ENCODE peak calls at places on chromosome 10, in four cellular contexts. F, N, Q and D are unnamed samples.

GRCh38 chr10:18455086-18455884 is 196.1 kb downstream of the NSUN6 start:
- DNase-seq in F (no peak), N (no peak), Q (no peak), D (peak; percentile 8)

GRCh38 chr10:84534168-84534567 is 205.8 kb downstream of the CCSER2 start:
- DNase-seq in F (no peak), N (no peak), Q (no peak), D (no peak)

GRCh38 chr10:13550813-13551212 is 22.0 kb upstream of the BEND7 start:
- DNase-seq in F (no peak), N (no peak), Q (no peak), D (no peak)

GRCh38 chr10:95560288-95561199 is 627 bp downstream of the SORBS1 start:
- DNase-seq in F (peak; percentile 27), N (peak; percentile 38), Q (peak; percentile 47), D (no peak)

GRCh38 chr10:5035356-5035755 is 31.7 kb upstream of the AKR1C2 start:
- DNase-seq in F (no peak), N (no peak), Q (no peak), D (peak; percentile 64)

GRCh38 chr10:116125180-116125579 is 147.8 kb downstream of the GFRA1 start:
- DNase-seq in F (no peak), N (no peak), Q (no peak), D (peak; percentile 80)

GRCh38 chr10:76429331-76429625 is 997.9 kb downstream of the LRMDA start:
- DNase-seq in F (no peak), N (no peak), Q (no peak), D (no peak)

GRCh38 chr10:51422311-51423120 is 276.9 kb downstream of the CSTF2T start:
- DNase-seq in F (peak; percentile 73), N (peak; percentile 64), Q (peak; percentile 15), D (no peak)

GRCh38 chr10:90148121-90148855 is 446.9 kb downstream of the KIF20B start:
- DNase-seq in F (peak; percentile 80), N (peak; percentile 14), Q (peak; percentile 86), D (no peak)

GRCh38 chr10:20443094-20443493 is 454.0 kb downstream of the NEBL start:
- DNase-seq in F (no peak), N (no peak), Q (no peak), D (no peak)

GRCh38 chr10:103630156-103630555 is 136.7 kb downstream of the NEURL1 start:
- DNase-seq in F (peak; percentile 36), N (no peak), Q (no peak), D (no peak)

GRCh38 chr10:31197886-31198285 is 121.1 kb upstream of the ZEB1 start:
- DNase-seq in F (peak; percentile 45), N (no peak), Q (peak; percentile 8), D (no peak)

GRCh38 chr10:103192451-103193106 is 493 bp downstream of the NT5C2 start:
- DNase-seq in F (peak; percentile 77), N (peak; percentile 65), Q (peak; percentile 72), D (peak; percentile 90)

GRCh38 chr10:10869592-10869991 is 148.1 kb upstream of the CELF2 start:
- DNase-seq in F (no peak), N (no peak), Q (peak; percentile 72), D (no peak)

GRCh38 chr10:132096223-132096622 is 30.5 kb downstream of the JAKMIP3 start:
- DNase-seq in F (peak; percentile 33), N (peak; percentile 48), Q (peak; percentile 22), D (no peak)

GRCh38 chr10:46291817-46292572 is 5.2 kb downstream of the ANTXRL start:
- DNase-seq in F (no peak), N (no peak), Q (no peak), D (no peak)

GRCh38 chr10:10642741-10643280 is 374.9 kb upstream of the CELF2 start:
- DNase-seq in F (peak; percentile 23), N (no peak), Q (peak; percentile 4), D (no peak)

GRCh38 chr10:19209319-19209718 is 160.7 kb downstream of the MALRD1 start:
- DNase-seq in F (no peak), N (no peak), Q (no peak), D (no peak)

GRCh38 chr10:12587408-12587807 is 238.1 kb downstream of the CAMK1D start:
- DNase-seq in F (no peak), N (no peak), Q (no peak), D (no peak)

GRCh38 chr10:19730071-19730470 is 86.2 kb upstream of the PLXDC2 start:
- DNase-seq in F (peak; percentile 85), N (no peak), Q (peak; percentile 85), D (no peak)

GRCh38 chr10:49365275-49365674 is 30.6 kb downstream of the DRGX start:
- DNase-seq in F (no peak), N (no peak), Q (no peak), D (no peak)

GRCh38 chr10:11270135-11270857 is 252.6 kb downstream of the CELF2 start:
- DNase-seq in F (peak; percentile 48), N (peak; percentile 84), Q (peak; percentile 30), D (peak; percentile 89)

GRCh38 chr10:88835095-88835909 is 16.3 kb downstream of the ANKRD22 start:
- DNase-seq in F (peak; percentile 87), N (peak; percentile 80), Q (peak; percentile 67), D (peak; percentile 92)

GRCh38 chr10:2920638-2921037 is 146.7 kb upstream of the PFKP start:
- DNase-seq in F (no peak), N (no peak), Q (no peak), D (peak; percentile 51)
- TF ChIP-seq CTCF in F (no peak), N (no peak), Q (no peak), D (no peak)

GRCh38 chr10:61682323-61682722 is 19.6 kb downstream of the CABCOCO1 start:
- DNase-seq in F (no peak), N (no peak), Q (no peak), D (no peak)
- TF ChIP-seq CTCF in F (no peak), N (no peak), Q (no peak), D (no peak)

GRCh38 chr10:79178614-79179403 is 110.0 kb downstream of the ZMIZ1 start:
- DNase-seq in F (peak; percentile 88), N (no peak), Q (peak; percentile 91), D (no peak)
- TF ChIP-seq CTCF in F (no peak), N (no peak), Q (no peak), D (no peak)

DNA sequence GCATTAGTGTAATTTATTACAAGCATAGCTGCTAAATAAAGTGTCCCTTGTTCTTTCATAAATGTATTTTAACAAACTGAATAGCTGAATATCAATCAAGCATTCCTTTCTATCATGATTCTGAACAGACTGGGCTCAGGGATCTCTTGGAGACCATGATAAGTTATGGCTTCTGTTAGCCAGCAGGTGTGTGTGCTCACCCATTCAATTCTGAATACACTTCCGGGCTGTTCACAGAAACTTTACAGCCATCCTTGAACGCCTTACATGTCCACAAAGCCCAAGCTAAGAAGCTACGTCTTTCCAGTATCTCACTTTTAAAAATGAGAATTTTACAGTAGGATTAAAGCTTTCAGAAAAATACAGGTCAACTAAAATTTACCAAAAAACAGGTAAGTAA is 115.1 kb downstream of the SVIL start:
- DNase-seq in F (no peak), N (no peak), Q (no peak), D (no peak)
- TF ChIP-seq CTCF in F (no peak), N (no peak), Q (no peak), D (no peak)

DNA sequence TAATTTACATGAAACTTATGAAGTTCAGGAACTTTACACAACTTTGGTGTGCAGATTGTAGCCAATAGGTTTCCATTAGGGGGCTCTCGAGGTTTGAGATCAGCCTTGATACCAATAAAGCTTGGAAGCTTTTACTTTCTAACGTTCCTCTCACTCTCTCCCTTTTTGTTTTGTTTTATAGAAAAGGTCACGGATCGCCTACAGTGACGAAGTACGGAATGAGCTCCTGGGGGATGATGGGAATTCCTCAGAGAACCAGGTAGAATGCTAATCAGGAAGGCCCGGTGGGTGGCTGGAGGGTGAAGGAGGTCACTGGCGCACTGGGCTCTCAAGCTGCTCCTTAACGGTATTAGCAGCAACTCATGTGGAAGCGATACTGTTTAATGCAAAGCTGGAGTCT is 79.9 kb downstream of the VTI1A start:
- DNase-seq in F (peak; percentile 9), N (no peak), Q (no peak), D (no peak)
- TF ChIP-seq CTCF in F (no peak), N (no peak), Q (peak; percentile 7), D (peak; percentile 11)

GRCh38 chr10:117431160-117431559 is 55.9 kb upstream of the PDZD8 start:
- DNase-seq in F (peak; percentile 76), N (no peak), Q (no peak), D (no peak)
- TF ChIP-seq CTCF in F (peak; percentile 55), N (no peak), Q (no peak), D (peak; percentile 21)

GRCh38 chr10:62414359-62414758 is 40.2 kb downstream of the ZNF365 start:
- DNase-seq in F (no peak), N (no peak), Q (no peak), D (no peak)
- TF ChIP-seq CTCF in F (no peak), N (peak; percentile 31), Q (peak; percentile 15), D (peak; percentile 22)

GRCh38 chr10:70480254-70480861 is 1.8 kb downstream of the PALD1 start:
- DNase-seq in F (no peak), N (no peak), Q (no peak), D (no peak)

GRCh38 chr10:70478191-70479160 is at the start of gene PALD1:
- DNase-seq in F (peak; percentile 14), N (peak; percentile 51), Q (peak; percentile 39), D (no peak)

GRCh38 chr10:70477661-70478162 is 855 bp upstream of the PALD1 start:
- DNase-seq in F (no peak), N (peak; percentile 66), Q (no peak), D (no peak)

GRCh38 chr10:70479626-70480253 is 1.2 kb downstream of the PALD1 start:
- DNase-seq in F (no peak), N (no peak), Q (no peak), D (no peak)

DNA sequence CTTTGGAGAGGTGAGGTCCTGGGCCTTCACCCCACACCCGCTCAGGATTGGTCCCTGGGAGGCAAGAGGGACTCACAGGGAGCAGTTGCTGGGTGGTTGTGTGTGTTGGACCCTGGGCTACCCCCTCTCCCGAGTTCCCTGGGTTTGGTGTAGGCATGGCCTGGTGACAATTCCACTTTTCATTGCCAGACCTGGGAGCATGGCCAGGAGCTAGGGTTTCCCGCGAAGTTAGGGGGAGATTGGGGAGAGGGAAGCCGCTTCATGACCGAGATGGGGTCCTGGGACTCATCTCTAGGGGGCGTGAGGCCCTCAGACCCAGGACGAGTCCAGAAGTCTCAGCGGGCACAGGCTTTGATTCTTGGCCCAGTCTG is 579 bp downstream of the PALD1 start:
- DNase-seq in F (no peak), N (no peak), Q (no peak), D (no peak)
- TF ChIP-seq CTCF in F (no peak), N (no peak), Q (no peak), D (no peak)